ENCODE peak calls at places on chromosomes 12 and 14, in five cellular contexts. One of them, this sample, is unnamed.

GRCh38 chr12:103716517-103717196 is 124.4 kb downstream of the NT5DC3 start:
- DNase-seq in CD8-positive, alpha-beta T cell: no peak
- DNase-seq in esophagus muscularis mucosa: no peak
- DNase-seq in WERI-Rb-1: no peak
- DNase-seq in CD4-positive, alpha-beta memory T cell: no peak
- DNase-seq in this sample: no peak

GRCh38 chr12:124481257-124481750 is 86.1 kb downstream of the NCOR2 start:
- DNase-seq in CD8-positive, alpha-beta T cell: no peak
- DNase-seq in esophagus muscularis mucosa: no peak
- DNase-seq in WERI-Rb-1: no peak
- DNase-seq in CD4-positive, alpha-beta memory T cell: no peak
- DNase-seq in this sample: no peak

GRCh38 chr12:69101505-69101904 is 137.9 kb upstream of the CPSF6 start:
- DNase-seq in CD8-positive, alpha-beta T cell: no peak
- DNase-seq in esophagus muscularis mucosa: no peak
- DNase-seq in WERI-Rb-1: no peak
- DNase-seq in CD4-positive, alpha-beta memory T cell: no peak
- DNase-seq in this sample: no peak

GRCh38 chr12:132638541-132639408 is 20.2 kb downstream of the P2RX2 start:
- DNase-seq in CD8-positive, alpha-beta T cell: no peak
- DNase-seq in esophagus muscularis mucosa: no peak
- DNase-seq in WERI-Rb-1: peak
- DNase-seq in CD4-positive, alpha-beta memory T cell: no peak
- DNase-seq in this sample: no peak

GRCh38 chr12:105280966-105281693 is 45.2 kb upstream of the APPL2 start:
- DNase-seq in CD8-positive, alpha-beta T cell: no peak
- DNase-seq in esophagus muscularis mucosa: peak
- DNase-seq in WERI-Rb-1: no peak
- DNase-seq in CD4-positive, alpha-beta memory T cell: no peak
- DNase-seq in this sample: no peak

GRCh38 chr14:38405851-38406630 is 150.1 kb upstream of the CLEC14A start:
- DNase-seq in CD8-positive, alpha-beta T cell: no peak
- DNase-seq in esophagus muscularis mucosa: no peak
- DNase-seq in WERI-Rb-1: no peak
- DNase-seq in CD4-positive, alpha-beta memory T cell: no peak
- DNase-seq in this sample: no peak

GRCh38 chr14:100528962-100529560 is 58.2 kb downstream of the BEGAIN start:
- DNase-seq in CD8-positive, alpha-beta T cell: no peak
- DNase-seq in esophagus muscularis mucosa: peak
- DNase-seq in WERI-Rb-1: peak
- DNase-seq in CD4-positive, alpha-beta memory T cell: no peak
- DNase-seq in this sample: peak

GRCh38 chr12:56900583-56900982 is 33.6 kb downstream of the SDR9C7 start:
- DNase-seq in CD8-positive, alpha-beta T cell: no peak
- DNase-seq in esophagus muscularis mucosa: peak
- DNase-seq in WERI-Rb-1: no peak
- DNase-seq in CD4-positive, alpha-beta memory T cell: no peak
- DNase-seq in this sample: no peak

GRCh38 chr14:105070760-105071137 is 5.5 kb upstream of the GPR132 start:
- DNase-seq in CD8-positive, alpha-beta T cell: peak
- DNase-seq in esophagus muscularis mucosa: no peak
- DNase-seq in WERI-Rb-1: no peak
- DNase-seq in CD4-positive, alpha-beta memory T cell: no peak
- DNase-seq in this sample: no peak

GRCh38 chr14:94047581-94047980 is 21.4 kb downstream of the OTUB2 start:
- DNase-seq in CD8-positive, alpha-beta T cell: no peak
- DNase-seq in esophagus muscularis mucosa: no peak
- DNase-seq in WERI-Rb-1: no peak
- DNase-seq in CD4-positive, alpha-beta memory T cell: no peak
- DNase-seq in this sample: no peak
- H3K27ac ChIP-seq in CD8-positive, alpha-beta T cell: no peak
- H3K27ac ChIP-seq in esophagus muscularis mucosa: no peak
- H3K27ac ChIP-seq in WERI-Rb-1: no peak
- H3K27ac ChIP-seq in CD4-positive, alpha-beta memory T cell: no peak
- H3K27ac ChIP-seq in this sample: no peak

GRCh38 chr14:90815567-90815816 is 738 bp downstream of the TTC7B start:
- DNase-seq in CD8-positive, alpha-beta T cell: no peak
- DNase-seq in esophagus muscularis mucosa: no peak
- DNase-seq in WERI-Rb-1: no peak
- DNase-seq in CD4-positive, alpha-beta memory T cell: no peak
- DNase-seq in this sample: no peak
- H3K27ac ChIP-seq in CD8-positive, alpha-beta T cell: no peak
- H3K27ac ChIP-seq in esophagus muscularis mucosa: peak
- H3K27ac ChIP-seq in WERI-Rb-1: peak
- H3K27ac ChIP-seq in CD4-positive, alpha-beta memory T cell: no peak
- H3K27ac ChIP-seq in this sample: no peak

GRCh38 chr12:11891350-11892064 is 179.2 kb upstream of the BCL2L14 start:
- DNase-seq in CD8-positive, alpha-beta T cell: no peak
- DNase-seq in esophagus muscularis mucosa: no peak
- DNase-seq in WERI-Rb-1: no peak
- DNase-seq in CD4-positive, alpha-beta memory T cell: no peak
- DNase-seq in this sample: no peak
- H3K27ac ChIP-seq in CD8-positive, alpha-beta T cell: no peak
- H3K27ac ChIP-seq in esophagus muscularis mucosa: peak
- H3K27ac ChIP-seq in WERI-Rb-1: no peak
- H3K27ac ChIP-seq in CD4-positive, alpha-beta memory T cell: no peak
- H3K27ac ChIP-seq in this sample: no peak

DNA sequence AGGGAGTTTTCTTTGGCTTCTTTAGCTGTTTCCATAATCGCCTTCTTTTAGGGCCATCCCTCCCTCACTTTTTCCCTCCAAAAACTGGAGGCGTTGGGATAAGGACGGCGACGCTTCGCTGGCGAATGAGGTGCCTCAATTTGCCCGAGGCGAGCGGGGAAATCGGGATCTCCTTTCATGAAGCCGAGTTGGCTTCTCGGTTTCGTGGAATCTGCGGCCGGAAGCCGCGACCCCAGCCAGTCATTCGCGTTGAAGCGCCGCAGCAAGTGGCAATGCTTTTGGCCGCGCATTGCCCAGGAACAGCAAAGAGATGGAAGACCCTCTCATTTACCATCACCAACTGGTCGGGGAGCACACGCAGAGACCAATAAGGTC is 8.3 kb upstream of the SIX1 start:
- DNase-seq in CD8-positive, alpha-beta T cell: no peak
- DNase-seq in esophagus muscularis mucosa: no peak
- DNase-seq in WERI-Rb-1: no peak
- DNase-seq in CD4-positive, alpha-beta memory T cell: no peak
- DNase-seq in this sample: no peak
- H3K27ac ChIP-seq in CD8-positive, alpha-beta T cell: no peak
- H3K27ac ChIP-seq in esophagus muscularis mucosa: no peak
- H3K27ac ChIP-seq in WERI-Rb-1: no peak
- H3K27ac ChIP-seq in CD4-positive, alpha-beta memory T cell: no peak
- H3K27ac ChIP-seq in this sample: no peak

GRCh38 chr14:103867020-103867419 is 19.6 kb upstream of the PPP1R13B start:
- DNase-seq in CD8-positive, alpha-beta T cell: no peak
- DNase-seq in esophagus muscularis mucosa: no peak
- DNase-seq in WERI-Rb-1: no peak
- DNase-seq in CD4-positive, alpha-beta memory T cell: no peak
- DNase-seq in this sample: no peak
- H3K27ac ChIP-seq in CD8-positive, alpha-beta T cell: no peak
- H3K27ac ChIP-seq in esophagus muscularis mucosa: no peak
- H3K27ac ChIP-seq in WERI-Rb-1: no peak
- H3K27ac ChIP-seq in CD4-positive, alpha-beta memory T cell: no peak
- H3K27ac ChIP-seq in this sample: no peak

GRCh38 chr12:92921877-92922276 is 7.2 kb downstream of the EEA1 start:
- DNase-seq in CD8-positive, alpha-beta T cell: no peak
- DNase-seq in esophagus muscularis mucosa: no peak
- DNase-seq in WERI-Rb-1: no peak
- DNase-seq in CD4-positive, alpha-beta memory T cell: no peak
- DNase-seq in this sample: no peak
- H3K27ac ChIP-seq in CD8-positive, alpha-beta T cell: no peak
- H3K27ac ChIP-seq in esophagus muscularis mucosa: no peak
- H3K27ac ChIP-seq in WERI-Rb-1: no peak
- H3K27ac ChIP-seq in CD4-positive, alpha-beta memory T cell: no peak
- H3K27ac ChIP-seq in this sample: no peak

GRCh38 chr12:116050266-116050665 is 227.2 kb downstream of the MED13L start:
- DNase-seq in CD8-positive, alpha-beta T cell: no peak
- DNase-seq in esophagus muscularis mucosa: no peak
- DNase-seq in WERI-Rb-1: no peak
- DNase-seq in CD4-positive, alpha-beta memory T cell: no peak
- DNase-seq in this sample: no peak

GRCh38 chr12:116054280-116054679 is 223.2 kb downstream of the MED13L start:
- DNase-seq in CD8-positive, alpha-beta T cell: no peak
- DNase-seq in esophagus muscularis mucosa: no peak
- DNase-seq in WERI-Rb-1: no peak
- DNase-seq in CD4-positive, alpha-beta memory T cell: no peak
- DNase-seq in this sample: no peak

GRCh38 chr12:116057356-116057755 is 220.1 kb downstream of the MED13L start:
- DNase-seq in CD8-positive, alpha-beta T cell: no peak
- DNase-seq in esophagus muscularis mucosa: no peak
- DNase-seq in WERI-Rb-1: no peak
- DNase-seq in CD4-positive, alpha-beta memory T cell: no peak
- DNase-seq in this sample: no peak

GRCh38 chr12:116055895-116056607 is 221.4 kb downstream of the MED13L start:
- DNase-seq in CD8-positive, alpha-beta T cell: no peak
- DNase-seq in esophagus muscularis mucosa: no peak
- DNase-seq in WERI-Rb-1: no peak
- DNase-seq in CD4-positive, alpha-beta memory T cell: no peak
- DNase-seq in this sample: no peak

DNA sequence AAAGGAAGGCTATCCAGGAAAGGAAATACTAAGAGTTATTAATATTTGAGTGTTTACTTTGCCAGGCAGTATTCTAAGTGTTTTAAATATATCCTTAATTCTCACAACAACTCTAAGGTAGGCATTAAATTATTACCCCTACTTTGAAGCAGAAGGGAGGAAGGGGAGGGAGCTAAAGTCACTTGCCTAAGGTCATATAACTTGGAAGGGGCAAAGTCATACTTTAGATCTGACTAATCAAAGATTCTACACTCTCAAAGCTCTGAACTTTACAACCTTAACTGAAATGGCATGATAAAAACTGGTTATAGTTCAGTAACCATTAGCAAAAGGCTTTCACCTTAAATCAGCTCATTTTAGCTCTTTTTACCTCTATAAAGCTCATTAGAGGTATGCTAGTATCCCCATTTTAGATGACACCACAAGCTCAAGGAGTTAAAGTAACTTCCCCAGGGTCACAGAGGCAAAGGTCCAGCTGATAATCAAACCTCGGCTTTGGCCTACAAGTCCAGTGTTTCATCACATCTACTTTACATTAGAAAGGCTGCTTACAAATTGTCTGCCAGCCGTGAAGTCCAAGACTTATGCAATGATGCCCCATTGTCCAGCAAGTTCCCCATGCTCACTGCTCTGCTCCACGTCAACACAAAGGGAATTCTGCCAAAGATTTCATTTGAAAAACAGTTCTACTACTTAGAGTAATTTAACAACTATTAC is 223.9 kb downstream of the MED13L start:
- DNase-seq in CD8-positive, alpha-beta T cell: no peak
- DNase-seq in esophagus muscularis mucosa: no peak
- DNase-seq in WERI-Rb-1: no peak
- DNase-seq in CD4-positive, alpha-beta memory T cell: no peak
- DNase-seq in this sample: no peak
- H3K27ac ChIP-seq in CD8-positive, alpha-beta T cell: no peak
- H3K27ac ChIP-seq in esophagus muscularis mucosa: peak
- H3K27ac ChIP-seq in WERI-Rb-1: no peak
- H3K27ac ChIP-seq in CD4-positive, alpha-beta memory T cell: no peak
- H3K27ac ChIP-seq in this sample: no peak

DNA sequence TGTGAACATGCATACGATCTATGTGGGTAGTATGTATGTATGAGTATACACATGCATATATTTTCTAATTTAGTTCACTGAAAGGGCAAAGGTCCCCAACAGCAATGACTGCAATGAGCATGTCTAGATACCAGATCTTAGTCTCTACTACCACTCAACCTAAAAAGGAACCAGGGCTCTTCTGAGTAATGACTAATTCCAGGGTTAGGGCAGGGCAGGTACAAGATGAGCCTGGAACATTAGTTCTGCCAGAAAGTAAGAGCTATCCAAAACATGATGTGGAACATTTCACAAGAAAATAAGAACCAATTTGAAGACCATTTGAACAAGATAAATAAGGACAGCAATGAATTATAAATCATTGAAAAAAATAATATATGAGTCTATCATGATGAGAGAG is 91.3 kb upstream of the PDZRN4 start:
- DNase-seq in CD8-positive, alpha-beta T cell: no peak
- DNase-seq in esophagus muscularis mucosa: no peak
- DNase-seq in WERI-Rb-1: no peak
- DNase-seq in CD4-positive, alpha-beta memory T cell: no peak
- DNase-seq in this sample: no peak
- H3K27ac ChIP-seq in CD8-positive, alpha-beta T cell: no peak
- H3K27ac ChIP-seq in esophagus muscularis mucosa: no peak
- H3K27ac ChIP-seq in WERI-Rb-1: no peak
- H3K27ac ChIP-seq in CD4-positive, alpha-beta memory T cell: no peak
- H3K27ac ChIP-seq in this sample: no peak

GRCh38 chr12:92445253-92446081 is 257.3 kb upstream of the PLEKHG7 start:
- DNase-seq in CD8-positive, alpha-beta T cell: no peak
- DNase-seq in esophagus muscularis mucosa: no peak
- DNase-seq in WERI-Rb-1: no peak
- DNase-seq in CD4-positive, alpha-beta memory T cell: no peak
- DNase-seq in this sample: no peak

GRCh38 chr12:92440072-92440471 is 262.7 kb upstream of the PLEKHG7 start:
- DNase-seq in CD8-positive, alpha-beta T cell: no peak
- DNase-seq in esophagus muscularis mucosa: no peak
- DNase-seq in WERI-Rb-1: no peak
- DNase-seq in CD4-positive, alpha-beta memory T cell: no peak
- DNase-seq in this sample: no peak

GRCh38 chr12:92444763-92445162 is 258.0 kb upstream of the PLEKHG7 start:
- DNase-seq in CD8-positive, alpha-beta T cell: no peak
- DNase-seq in esophagus muscularis mucosa: no peak
- DNase-seq in WERI-Rb-1: no peak
- DNase-seq in CD4-positive, alpha-beta memory T cell: no peak
- DNase-seq in this sample: no peak

GRCh38 chr12:92442782-92443181 is 260.0 kb upstream of the PLEKHG7 start:
- DNase-seq in CD8-positive, alpha-beta T cell: no peak
- DNase-seq in esophagus muscularis mucosa: no peak
- DNase-seq in WERI-Rb-1: no peak
- DNase-seq in CD4-positive, alpha-beta memory T cell: no peak
- DNase-seq in this sample: no peak

GRCh38 chr12:92446082-92446460 is 256.7 kb upstream of the PLEKHG7 start:
- DNase-seq in CD8-positive, alpha-beta T cell: no peak
- DNase-seq in esophagus muscularis mucosa: no peak
- DNase-seq in WERI-Rb-1: no peak
- DNase-seq in CD4-positive, alpha-beta memory T cell: no peak
- DNase-seq in this sample: no peak
- H3K27ac ChIP-seq in CD8-positive, alpha-beta T cell: no peak
- H3K27ac ChIP-seq in esophagus muscularis mucosa: peak
- H3K27ac ChIP-seq in WERI-Rb-1: no peak
- H3K27ac ChIP-seq in CD4-positive, alpha-beta memory T cell: no peak
- H3K27ac ChIP-seq in this sample: no peak